ENCODE peak calls at places on chromosomes 13 and 19, in ten cellular contexts. O is pancreas, C is GM23338, G is stomach, P is AG09309, H is dorsolateral prefrontal cortex, T is WERI-Rb-1, B is adrenal gland, F is cardiac muscle cell, V is fibroblast of mammary gland. M is an unnamed sample.

GRCh38 chr13:98447881-98448641 is 128.8 kb downstream of the STK24 start:
- DNase-seq in O (no peak), C (peak; percentile 95), G (no peak), P (no peak), H (peak; percentile 73), T (peak; percentile 86), B (peak; percentile 52), F (peak; percentile 82), V (peak; percentile 31), M (peak; percentile 31)

GRCh38 chr13:54633461-54633860 is 1604.8 kb downstream of the OLFM4 start:
- DNase-seq in O (no peak), C (no peak), G (no peak), P (no peak), H (no peak), T (no peak), B (no peak), F (no peak), V (no peak), M (no peak)

GRCh38 chr19:47247308-47247990 is 8.9 kb upstream of the CCDC9 start:
- DNase-seq in O (peak; percentile 54), C (peak; percentile 86), G (peak; percentile 85), P (no peak), H (peak; percentile 88), T (peak; percentile 72), B (peak; percentile 84), F (peak; percentile 77), V (peak; percentile 78), M (peak; percentile 79)

GRCh38 chr19:41264581-41265375 is 606 bp downstream of the HNRNPUL1 start:
- DNase-seq in O (peak; percentile 54), C (peak; percentile 84), G (peak; percentile 43), P (no peak), H (peak; percentile 45), T (peak; percentile 61), B (peak; percentile 76), F (peak; percentile 53), V (peak; percentile 39), M (peak; percentile 70)

GRCh38 chr19:4183967-4184717 is 1.7 kb downstream of the ANKRD24 start:
- DNase-seq in O (no peak), C (no peak), G (no peak), P (no peak), H (peak; percentile 73), T (peak; percentile 87), B (no peak), F (no peak), V (no peak), M (no peak)

GRCh38 chr19:8504171-8504570 is 1.7 kb upstream of the PRAM1 start:
- DNase-seq in O (no peak), C (no peak), G (no peak), P (no peak), H (no peak), T (no peak), B (no peak), F (no peak), V (no peak), M (peak; percentile 72)

GRCh38 chr19:35718345-35719041 is 690 bp downstream of the KMT2B start:
- DNase-seq in O (peak; percentile 58), C (peak; percentile 37), G (peak; percentile 32), P (no peak), H (no peak), T (no peak), B (peak; percentile 57), F (peak; percentile 41), V (no peak), M (peak; percentile 71)

GRCh38 chr19:3671680-3672574 is 28.3 kb downstream of the PIP5K1C start:
- DNase-seq in O (no peak), C (no peak), G (no peak), P (no peak), H (no peak), T (no peak), B (no peak), F (no peak), V (peak; percentile 53), M (peak; percentile 67)

GRCh38 chr13:50974268-50974667 is 64.7 kb downstream of the RNASEH2B start:
- DNase-seq in O (no peak), C (no peak), G (no peak), P (no peak), H (no peak), T (no peak), B (no peak), F (no peak), V (no peak), M (no peak)

DNA sequence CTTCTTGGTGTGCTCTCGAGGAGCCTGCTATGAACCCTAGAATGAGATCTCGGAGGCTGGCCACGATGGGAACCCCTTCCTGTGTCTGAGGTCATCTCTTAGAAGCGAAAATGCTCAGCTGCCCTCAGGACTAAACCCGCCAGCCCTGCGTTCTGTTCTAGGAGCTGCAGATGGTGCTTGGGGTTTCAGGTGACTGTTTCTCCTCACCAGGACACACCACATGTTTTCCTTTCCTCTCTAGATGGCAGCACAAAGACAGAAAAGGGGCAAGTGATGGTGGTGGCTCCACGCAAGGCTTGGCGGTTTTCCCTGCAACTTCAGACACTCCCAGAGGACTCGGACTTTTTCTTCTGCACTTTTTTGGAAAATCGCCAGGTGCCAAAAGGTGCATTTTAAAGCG is 60.1 kb downstream of the RNASEH2B start:
- DNase-seq in O (no peak), C (peak; percentile 77), G (no peak), P (no peak), H (no peak), T (peak; percentile 17), B (no peak), F (peak; percentile 49), V (no peak), M (no peak)
- TF ChIP-seq CTCF in O (no peak), C (peak; percentile 50), G (no peak), P (peak; percentile 6), H (no peak), T (peak; percentile 29), B (no peak), F (no peak), V (peak; percentile 5), M (peak; percentile 21)

GRCh38 chr19:30457484-30457883 is 85.3 kb downstream of the ZNF536 start:
- DNase-seq in O (no peak), C (no peak), G (no peak), P (no peak), H (no peak), T (no peak), B (no peak), F (no peak), V (no peak), M (no peak)

GRCh38 chr19:30450101-30450500 is 77.9 kb downstream of the ZNF536 start:
- DNase-seq in O (peak; percentile 24), C (peak; percentile 77), G (no peak), P (no peak), H (peak; percentile 57), T (no peak), B (peak; percentile 62), F (peak; percentile 2), V (no peak), M (no peak)

GRCh38 chr19:30455881-30456280 is 83.7 kb downstream of the ZNF536 start:
- DNase-seq in O (no peak), C (no peak), G (no peak), P (no peak), H (no peak), T (no peak), B (no peak), F (no peak), V (no peak), M (no peak)

GRCh38 chr19:30450945-30451344 is 78.8 kb downstream of the ZNF536 start:
- DNase-seq in O (no peak), C (no peak), G (no peak), P (no peak), H (peak; percentile 52), T (no peak), B (peak; percentile 3), F (no peak), V (no peak), M (no peak)

DNA sequence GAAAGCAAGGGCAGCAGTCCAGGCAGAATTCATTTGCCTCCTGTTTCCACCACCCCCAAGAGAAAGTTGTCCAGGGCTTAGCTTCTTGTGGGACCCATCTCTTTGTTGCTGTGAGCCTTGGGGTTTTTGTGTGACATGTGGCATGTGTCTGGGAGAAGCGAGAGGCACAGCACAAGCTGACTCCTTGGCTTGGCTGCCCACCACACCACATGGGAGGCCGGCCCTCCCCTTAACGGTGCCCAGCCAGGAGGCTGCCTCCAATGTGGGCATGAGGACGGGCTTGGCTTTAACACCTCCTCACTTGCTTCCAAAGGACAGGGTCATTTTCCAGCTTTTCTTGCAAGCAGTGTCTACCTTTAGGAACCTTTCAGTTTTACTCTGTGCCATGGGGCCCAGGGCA is 81.6 kb downstream of the ZNF536 start:
- DNase-seq in O (no peak), C (no peak), G (no peak), P (no peak), H (no peak), T (no peak), B (no peak), F (no peak), V (no peak), M (no peak)
- TF ChIP-seq CTCF in O (no peak), C (no peak), G (no peak), P (no peak), H (no peak), T (no peak), B (no peak), F (no peak), V (no peak), M (no peak)

GRCh38 chr19:5365905-5366304 is 25.3 kb upstream of the PTPRS start:
- DNase-seq in O (no peak), C (no peak), G (no peak), P (no peak), H (no peak), T (no peak), B (no peak), F (no peak), V (no peak), M (no peak)

GRCh38 chr19:5367530-5368133 is 27.0 kb upstream of the PTPRS start:
- DNase-seq in O (no peak), C (no peak), G (no peak), P (no peak), H (no peak), T (no peak), B (no peak), F (no peak), V (no peak), M (no peak)

GRCh38 chr19:5372572-5373200 is 32.1 kb upstream of the PTPRS start:
- DNase-seq in O (no peak), C (no peak), G (no peak), P (no peak), H (no peak), T (no peak), B (no peak), F (no peak), V (no peak), M (no peak)

GRCh38 chr19:5369304-5369703 is 28.7 kb upstream of the PTPRS start:
- DNase-seq in O (no peak), C (no peak), G (no peak), P (no peak), H (no peak), T (no peak), B (no peak), F (no peak), V (no peak), M (no peak)

GRCh38 chr19:5369962-5370367 is 29.4 kb upstream of the PTPRS start:
- DNase-seq in O (peak; percentile 17), C (peak; percentile 84), G (peak; percentile 69), P (no peak), H (peak; percentile 54), T (peak; percentile 81), B (peak; percentile 58), F (peak; percentile 50), V (peak; percentile 28), M (peak; percentile 80)
- TF ChIP-seq CTCF in O (peak; percentile 48), C (peak; percentile 85), G (peak; percentile 43), P (peak; percentile 73), H (peak; percentile 38), T (peak; percentile 93), B (peak; percentile 53), F (peak; percentile 78), V (peak; percentile 66), M (peak; percentile 72)

DNA sequence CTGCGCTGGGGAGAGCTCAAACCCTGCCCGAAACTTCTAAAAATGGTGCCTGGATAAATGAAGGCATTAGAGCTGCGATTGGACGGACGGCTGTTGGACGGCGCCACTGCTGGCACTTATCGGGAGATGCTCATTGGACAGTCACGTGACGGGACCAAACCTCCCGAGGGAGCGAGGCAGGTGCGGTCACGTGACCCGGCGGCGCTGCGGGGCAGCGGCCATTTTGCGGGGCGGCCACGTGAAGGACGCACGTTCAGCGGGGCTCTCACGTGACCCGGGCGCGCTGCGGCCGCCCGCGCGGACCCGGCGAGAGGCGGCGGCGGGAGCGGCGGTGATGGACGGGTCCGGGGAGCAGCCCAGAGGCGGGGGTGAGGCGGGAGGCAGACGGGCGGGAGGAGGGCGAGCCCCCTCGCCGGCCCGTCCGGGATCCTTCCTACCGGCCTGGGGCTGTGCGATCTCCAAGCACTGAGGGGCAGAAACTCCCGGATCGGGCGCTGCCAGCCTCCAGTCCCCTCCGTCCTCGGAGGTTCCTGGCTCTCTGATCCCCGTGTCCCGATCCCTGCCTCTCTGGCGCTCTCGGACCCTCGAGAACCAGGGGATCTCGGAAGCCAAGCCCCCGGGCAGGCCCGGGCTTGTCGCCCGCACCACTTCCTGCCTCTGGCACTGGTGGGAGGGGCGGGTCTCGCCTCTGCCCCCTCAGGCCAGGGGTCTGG is at the start of gene BAX:
- DNase-seq in O (peak; percentile 96), C (peak; percentile 98), G (peak; percentile 98), P (peak; percentile 63), H (peak; percentile 96), T (peak; percentile 98), B (peak; percentile 98), F (peak; percentile 99), V (peak; percentile 96), M (peak; percentile 98)
- TF ChIP-seq CTCF in O (no peak), C (no peak), G (no peak), P (no peak), H (no peak), T (peak; percentile 8), B (peak; percentile 18), F (no peak), V (no peak), M (no peak)

M was measured in GM13976.